ENCODE peak calls at places on chromosomes 16 and 17, in seven cellular contexts. Y is H1, F is HepG2, O is SK-N-SH, B is GM12878, D is K562, G is HCT116. W is an unnamed sample.

GRCh38 chr16:67430504-67431076 is 331 bp upstream of the HSD11B2 start:
- DNase-seq in F (peak), O (peak), Y (peak), G (no peak), B (no peak), D (peak), W (peak)

GRCh38 chr17:75765981-75766380 is 989 bp upstream of the GALK1 start:
- DNase-seq in B (no peak), Y (no peak), O (peak), D (no peak), G (no peak), F (no peak), W (no peak)

GRCh38 chr17:66126231-66126630 is 65.7 kb downstream of the CEP112 start:
- DNase-seq in B (no peak), D (no peak), O (no peak), F (no peak), G (no peak), Y (no peak), W (no peak)

GRCh38 chr17:14310584-14310983 is 9.7 kb downstream of the HS3ST3B1 start:
- DNase-seq in F (no peak), Y (peak), G (no peak), D (no peak), B (no peak), O (no peak), W (no peak)

GRCh38 chr16:74695450-74696422 is 4.9 kb downstream of the MLKL start:
- DNase-seq in G (peak), D (peak), F (peak), O (peak), Y (peak), B (peak), W (peak)

GRCh38 chr17:2337811-2338657 is 733 bp downstream of the SGSM2 start:
- DNase-seq in D (peak), Y (peak), O (peak), G (no peak), F (peak), B (no peak), W (peak)

GRCh38 chr17:1764274-1764673 is 2.4 kb downstream of the SERPINF1 start:
- DNase-seq in O (no peak), G (no peak), F (no peak), Y (no peak), B (no peak), D (no peak), W (no peak)

GRCh38 chr17:72514888-72515287 is 394.1 kb downstream of the SOX9 start:
- DNase-seq in F (no peak), Y (no peak), G (no peak), O (no peak), B (no peak), D (no peak), W (no peak)

GRCh38 chr16:75550211-75550662 is 5.8 kb downstream of the TMEM231 start:
- DNase-seq in D (no peak), F (peak), O (no peak), Y (no peak), B (peak), G (no peak), W (peak)

GRCh38 chr17:74730491-74731346 is 6.3 kb upstream of the RAB37 start:
- DNase-seq in G (no peak), O (no peak), Y (no peak), D (no peak), F (no peak), B (no peak), W (no peak)

GRCh38 chr16:84948855-84949610 is 62.3 kb downstream of the ZDHHC7 start:
- DNase-seq in F (no peak), G (no peak), B (no peak), D (no peak), Y (no peak), O (no peak), W (no peak)

GRCh38 chr17:75662511-75662910 is 4.4 kb downstream of the RECQL5 start:
- DNase-seq in O (no peak), Y (no peak), F (no peak), G (no peak), D (no peak), B (no peak), W (no peak)

GRCh38 chr17:73396429-73397277 is 84.9 kb upstream of the CDC42EP4 start:
- DNase-seq in Y (no peak), G (no peak), O (no peak), F (peak), B (no peak), D (no peak), W (peak)

GRCh38 chr16:1929105-1929504 is 10.9 kb upstream of the HS3ST6 start:
- DNase-seq in F (no peak), Y (no peak), G (no peak), D (peak), O (peak), B (no peak), W (peak)

DNA sequence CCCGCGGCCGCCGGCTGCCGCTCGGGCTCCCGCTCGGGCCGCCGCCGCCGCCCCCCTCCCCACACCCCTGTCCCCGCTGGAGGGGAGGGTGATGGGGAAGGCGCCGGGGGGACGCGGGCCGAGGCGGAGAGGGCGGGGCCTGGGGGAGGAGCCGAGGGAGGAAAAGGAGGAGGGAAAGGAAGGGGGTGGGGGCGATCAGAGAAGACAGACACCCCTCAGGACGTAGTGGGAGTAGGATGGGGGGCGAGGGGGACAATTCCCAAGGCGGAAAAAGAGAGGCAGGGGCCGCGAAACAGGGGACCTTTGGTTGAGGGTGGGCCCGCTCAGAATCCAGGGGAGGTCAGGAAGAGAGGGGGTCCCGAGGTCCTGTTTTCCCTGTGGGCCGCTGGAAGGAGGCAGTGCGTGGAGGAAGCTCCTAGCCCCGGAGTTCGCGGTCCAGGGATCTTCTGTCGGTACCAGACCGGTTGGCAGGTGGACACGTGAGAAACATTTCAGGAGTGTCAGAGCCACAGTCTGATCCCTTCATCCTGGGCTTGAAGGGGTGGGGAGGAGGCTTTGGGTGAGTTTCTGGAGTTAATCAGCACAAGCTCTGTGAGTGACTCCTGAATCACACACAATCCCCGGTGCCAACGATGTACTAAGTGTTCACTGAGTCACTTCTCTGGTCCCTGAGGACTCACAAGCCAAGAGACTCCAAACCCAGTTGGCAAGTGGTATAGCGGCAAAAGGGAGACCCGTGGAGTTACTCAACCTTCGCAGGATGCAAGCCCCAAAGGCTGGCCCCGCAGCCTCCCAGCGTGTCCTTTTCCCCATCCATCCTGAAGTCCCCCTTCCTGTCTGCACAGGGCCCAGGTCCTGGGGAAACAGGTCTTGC is at the start of gene XYLT1:
- DNase-seq in Y (peak), B (no peak), D (peak), G (no peak), F (no peak), O (peak), W (no peak)
- TF ChIP-seq JUND in Y (no peak), B (no peak), D (no peak), G (no peak), F (no peak), O (peak), W (no peak)

GRCh38 chr16:54171855-54172537 is 114.6 kb downstream of the IRX3 start:
- DNase-seq in G (no peak), Y (no peak), F (peak), D (no peak), B (no peak), O (no peak), W (peak)
- TF ChIP-seq JUND in G (no peak), Y (no peak), F (no peak), D (no peak), B (no peak), O (no peak), W (peak)

GRCh38 chr16:56910654-56911539 is 21.0 kb upstream of the HERPUD1 start:
- DNase-seq in G (no peak), D (no peak), F (no peak), O (no peak), B (no peak), Y (no peak), W (no peak)
- TF ChIP-seq JUND in G (no peak), D (no peak), F (no peak), O (no peak), B (no peak), Y (no peak), W (no peak)

GRCh38 chr17:30565073-30565935 is 88.1 kb downstream of the GOSR1 start:
- DNase-seq in Y (no peak), D (no peak), F (no peak), B (no peak), G (no peak), O (no peak), W (peak)

GRCh38 chr17:30570596-30571265 is 93.5 kb downstream of the GOSR1 start:
- DNase-seq in B (no peak), G (no peak), Y (no peak), F (no peak), D (no peak), O (no peak), W (no peak)

GRCh38 chr17:30570191-30570590 is 93.0 kb downstream of the GOSR1 start:
- DNase-seq in G (no peak), B (no peak), F (no peak), D (no peak), O (no peak), Y (no peak), W (no peak)

GRCh38 chr17:30571921-30572320 is 94.7 kb downstream of the GOSR1 start:
- DNase-seq in D (no peak), B (no peak), Y (no peak), F (no peak), O (no peak), G (no peak), W (no peak)

GRCh38 chr17:30567231-30568116 is 90.3 kb downstream of the GOSR1 start:
- DNase-seq in B (no peak), F (no peak), O (no peak), G (no peak), D (no peak), Y (no peak), W (no peak)
- TF ChIP-seq JUND in B (no peak), F (no peak), O (no peak), G (no peak), D (no peak), Y (no peak), W (no peak)

DNA sequence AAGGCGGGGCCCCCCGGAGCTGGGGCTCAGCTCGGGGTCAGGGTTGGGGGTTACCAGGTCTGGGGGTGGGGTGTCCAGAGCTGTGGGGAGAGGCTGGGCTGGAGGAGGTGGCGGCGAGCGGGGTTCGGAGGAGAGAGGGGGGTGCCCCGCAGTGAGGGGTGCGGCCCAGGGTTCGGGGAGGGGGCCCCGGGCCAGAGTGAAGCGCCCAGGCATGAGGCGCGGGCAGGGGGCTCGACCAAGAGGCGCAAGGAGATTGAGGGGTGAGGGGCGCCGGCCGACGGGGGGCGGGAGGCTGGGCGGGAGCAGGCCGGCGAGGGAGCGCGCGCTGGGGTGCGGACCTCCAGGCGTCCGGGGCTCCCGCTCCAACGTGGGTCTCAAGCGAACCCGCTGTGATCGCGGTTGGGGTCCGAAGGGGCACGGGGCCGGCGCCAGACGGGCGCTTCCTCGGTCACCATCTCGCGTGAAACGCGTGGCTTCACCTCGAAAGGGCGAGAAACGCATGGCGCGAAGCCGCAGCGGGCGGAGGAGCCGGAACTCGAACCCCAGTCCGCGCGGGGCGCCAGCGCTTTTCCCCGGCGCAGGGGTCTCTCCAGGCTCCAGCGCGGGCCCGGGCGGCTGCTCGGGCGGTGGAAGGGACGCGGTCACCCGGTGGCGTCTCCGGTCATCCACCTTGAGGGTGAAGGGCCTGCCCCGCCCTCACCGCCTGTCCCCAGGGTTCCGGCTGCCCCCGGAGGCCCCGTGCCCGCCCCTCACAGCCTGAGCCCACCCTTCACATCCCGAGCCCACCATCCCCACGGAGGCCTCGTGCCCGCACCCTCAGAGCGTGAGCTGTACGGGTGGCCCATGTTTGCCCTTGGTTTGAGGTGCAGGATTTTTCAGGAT is 856 bp downstream of the CPNE7 start:
- DNase-seq in F (no peak), O (no peak), B (no peak), Y (peak), D (no peak), G (no peak), W (no peak)
- TF ChIP-seq JUND in F (no peak), O (no peak), B (no peak), Y (no peak), D (no peak), G (no peak), W (no peak)

W was measured in T47D.